ENCODE peak calls at places on chromosomes 4 and X, in six cellular contexts. D, N, U, V, T and S are unnamed samples. For H3K4me1, the result is how much of the 10 kb centered on the place peaks cover.

GRCh38 chr4:36921474-36922220 is 322.9 kb upstream of the NWD2 start:
- DNase-seq in D (no peak), N (no peak), U (peak), V (no peak), T (no peak), S (no peak)

GRCh38 chr4:42371306-42372063 is 25.8 kb upstream of the SHISA3 start:
- DNase-seq in D (no peak), N (no peak), U (peak), V (no peak), T (peak), S (no peak)

GRCh38 chr4:112178731-112179130 is 33.5 kb downstream of the FAM241A start:
- DNase-seq in D (no peak), N (no peak), U (no peak), V (no peak), T (no peak), S (no peak)

GRCh38 chr4:72690782-72691181 is 121.8 kb upstream of the ADAMTS3 start:
- DNase-seq in D (no peak), N (no peak), U (no peak), V (no peak), T (no peak), S (no peak)

GRCh38 chr4:36323801-36324419 is 42.5 kb downstream of the DTHD1 start:
- DNase-seq in D (no peak), N (no peak), U (no peak), V (no peak), T (no peak), S (no peak)

GRCh38 chrX:129980043-129980442 is 2.4 kb upstream of the BCORL1 start:
- DNase-seq in D (peak), N (peak), U (no peak), V (no peak), T (no peak), S (no peak)

GRCh38 chr4:156971168-156971601 is 414 bp downstream of the PDGFC start:
- DNase-seq in D (peak), N (peak), U (no peak), V (peak), T (no peak), S (peak)

GRCh38 chr4:22607382-22607781 is 85.4 kb upstream of the GBA3 start:
- DNase-seq in D (no peak), N (peak), U (peak), V (peak), T (peak), S (no peak)

GRCh38 chr4:157075811-157076577 is at the start of gene GLRB:
- DNase-seq in D (no peak), N (peak), U (peak), V (no peak), T (peak), S (no peak)

GRCh38 chr4:183314806-183315205 is 5.3 kb downstream of the CLDN22 start:
- DNase-seq in D (no peak), N (no peak), U (no peak), V (no peak), T (no peak), S (no peak)

GRCh38 chrX:19964017-19964710 is 26.7 kb downstream of the BCLAF3 start:
- DNase-seq in D (no peak), N (no peak), U (peak), V (no peak), T (no peak), S (no peak)

GRCh38 chr4:186204103-186204559 is 12.8 kb downstream of the CYP4V2 start:
- DNase-seq in D (no peak), N (no peak), U (no peak), V (peak), T (peak), S (no peak)

GRCh38 chr4:48262926-48263325 is 6.7 kb downstream of the TEC start:
- DNase-seq in D (no peak), N (no peak), U (no peak), V (no peak), T (peak), S (no peak)

GRCh38 chrX:20521245-20521644 is 254.5 kb upstream of the RPS6KA3 start:
- DNase-seq in D (no peak), N (no peak), U (peak), V (no peak), T (peak), S (no peak)

GRCh38 chr4:130600706-130601105 is 1504.8 kb downstream of the C4orf33 start:
- DNase-seq in D (no peak), N (no peak), U (no peak), V (no peak), T (no peak), S (no peak)

GRCh38 chr4:120718979-120719566 is 203.5 kb downstream of the PRDM5 start:
- DNase-seq in D (peak), N (no peak), U (peak), V (no peak), T (peak), S (no peak)

GRCh38 chr4:13164783-13165371 is 319.3 kb downstream of the RAB28 start:
- DNase-seq in D (no peak), N (no peak), U (no peak), V (no peak), T (no peak), S (no peak)

GRCh38 chr4:124462954-124463828 is 249.3 kb downstream of the ANKRD50 start:
- DNase-seq in D (no peak), N (no peak), U (no peak), V (no peak), T (no peak), S (no peak)

GRCh38 chrX:18348047-18348446 is 6.4 kb downstream of the SCML2 start:
- DNase-seq in D (no peak), N (no peak), U (peak), V (no peak), T (no peak), S (no peak)

GRCh38 chr4:169263791-169264392 is 6.9 kb downstream of the SH3RF1 start:
- DNase-seq in D (no peak), N (no peak), U (no peak), V (peak), T (no peak), S (no peak)

GRCh38 chr4:161393614-161394013 is 770.2 kb downstream of the FSTL5 start:
- DNase-seq in D (no peak), N (peak), U (no peak), V (no peak), T (no peak), S (no peak)

GRCh38 chr4:84563002-84563401 is 19.9 kb upstream of the CDS1 start:
- DNase-seq in D (no peak), N (no peak), U (peak), V (no peak), T (no peak), S (no peak)

GRCh38 chr4:102492531-102493241 is 8.5 kb upstream of the NFKB1 start:
- DNase-seq in D (no peak), N (no peak), U (peak), V (no peak), T (peak), S (no peak)

GRCh38 chrX:79161655-79162054 is 17.2 kb downstream of the GPR174 start:
- DNase-seq in D (no peak), N (no peak), U (no peak), V (no peak), T (no peak), S (no peak)

GRCh38 chr4:182280439-182281111 is 37.4 kb downstream of the TENM3 start:
- DNase-seq in D (no peak), N (no peak), U (no peak), V (no peak), T (peak), S (no peak)

GRCh38 chr4:8228319-8229250 is 29.5 kb downstream of the SH3TC1 start:
- DNase-seq in D (peak), N (no peak), U (peak), V (peak), T (peak), S (no peak)

GRCh38 chrX:155768036-155768769 is 112.9 kb upstream of the VAMP7 start:
- DNase-seq in D (no peak), N (no peak), U (no peak), V (no peak), T (peak), S (no peak)

GRCh38 chrX:66638591-66639500 is at the start of gene EDA2R:
- DNase-seq in D (peak), N (peak), U (no peak), V (peak), T (peak), S (peak)

GRCh38 chr4:173794662-173795061 is 264.6 kb upstream of the HAND2 start:
- DNase-seq in D (no peak), N (no peak), U (peak), V (no peak), T (peak), S (no peak)

GRCh38 chr4:54225671-54226398 is 3.3 kb upstream of the PDGFRA start:
- DNase-seq in D (peak), N (peak), U (peak), V (no peak), T (no peak), S (no peak)

GRCh38 chr4:109444182-109444844 is 10.7 kb downstream of the SEC24B start:
- DNase-seq in D (no peak), N (no peak), U (no peak), V (no peak), T (no peak), S (no peak)

GRCh38 chr4:87575408-87575807 is 32.9 kb upstream of the DSPP start:
- DNase-seq in D (no peak), N (no peak), U (no peak), V (no peak), T (no peak), S (no peak)

GRCh38 chr4:176387571-176387970 is 67.8 kb downstream of the SPCS3 start:
- DNase-seq in D (no peak), N (no peak), U (peak), V (no peak), T (peak), S (no peak)

GRCh38 chr4:127967141-127967775 is 2.1 kb downstream of the ABHD18 start:
- DNase-seq in D (no peak), N (no peak), U (no peak), V (no peak), T (peak), S (no peak)

GRCh38 chrX:55336176-55336575 is 71.5 kb upstream of the PAGE3 start:
- DNase-seq in D (no peak), N (no peak), U (no peak), V (no peak), T (no peak), S (no peak)

GRCh38 chr4:169158046-169158445 is 112.7 kb downstream of the SH3RF1 start:
- DNase-seq in D (no peak), N (no peak), U (no peak), V (no peak), T (no peak), S (no peak)

GRCh38 chr4:89036535-89036934 is 20.4 kb downstream of the FAM13A start:
- DNase-seq in D (no peak), N (no peak), U (no peak), V (no peak), T (no peak), S (no peak)

GRCh38 chr4:89026542-89026941 is 30.4 kb downstream of the FAM13A start:
- DNase-seq in D (no peak), N (no peak), U (no peak), V (no peak), T (no peak), S (no peak)

GRCh38 chr4:89029591-89029990 is 27.4 kb downstream of the FAM13A start:
- DNase-seq in D (no peak), N (no peak), U (no peak), V (no peak), T (no peak), S (no peak)

GRCh38 chr4:89031272-89031671 is 25.7 kb downstream of the FAM13A start:
- DNase-seq in D (no peak), N (no peak), U (no peak), V (no peak), T (no peak), S (no peak)
- H3K4me1 ChIP-seq in D (under half), N (under half), U (under half), V (under half), T (under half), S (under half)

DNA sequence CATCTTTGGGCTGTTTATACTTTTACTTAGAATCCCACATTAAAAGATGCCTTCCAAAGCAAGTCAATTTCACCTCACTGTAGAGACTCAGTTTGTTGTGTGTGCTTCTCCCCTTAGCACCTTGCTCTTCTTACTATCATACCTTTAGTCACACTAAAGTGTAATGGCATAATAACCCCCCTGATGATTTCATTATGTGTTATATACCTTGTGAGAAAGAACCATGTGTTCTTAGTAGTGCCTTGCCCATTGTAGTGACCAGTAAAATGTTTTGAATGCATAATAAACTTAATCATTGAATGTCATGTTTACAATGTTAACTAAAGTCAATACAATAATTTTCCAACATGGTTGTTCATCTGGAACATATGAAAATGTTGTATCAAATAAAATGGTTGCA is 1621.9 kb downstream of the PCDH7 start:
- DNase-seq in D (no peak), N (no peak), U (no peak), V (no peak), T (no peak), S (no peak)
- H3K4me3 ChIP-seq in D (no peak), N (no peak), U (no peak), V (no peak), T (no peak), S (no peak)

DNA sequence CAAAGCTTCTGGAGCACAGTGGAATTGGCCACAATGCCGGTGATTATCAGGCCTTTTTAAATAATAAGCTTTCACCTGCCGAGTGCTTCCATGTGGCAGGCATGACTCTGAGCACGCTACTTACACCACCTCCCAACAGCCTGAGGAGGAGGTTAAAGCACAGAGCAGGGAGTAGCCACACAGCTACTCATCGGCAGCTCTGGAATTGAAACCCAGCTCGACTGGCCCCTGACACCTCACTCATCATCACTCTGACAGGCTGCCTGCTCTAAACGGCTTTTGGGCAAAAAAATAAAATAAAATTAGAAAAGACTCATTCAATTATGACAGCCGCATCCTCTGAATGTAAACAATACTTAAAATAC is 326.4 kb upstream of the NOCT start:
- DNase-seq in D (no peak), N (no peak), U (no peak), V (no peak), T (peak), S (no peak)
- H3K27ac ChIP-seq in D (no peak), N (no peak), U (no peak), V (no peak), T (peak), S (no peak)

GRCh38 chr4:38137080-38137479 is 176.9 kb downstream of the PTTG2 start:
- DNase-seq in D (no peak), N (no peak), U (no peak), V (no peak), T (no peak), S (no peak)
- H3K4me1 ChIP-seq in D (under half), N (under half), U (under half), V (under half), T (under half), S (under half)

GRCh38 chrX:134628663-134629062 is 29.6 kb downstream of the PLAC1 start:
- DNase-seq in D (no peak), N (no peak), U (no peak), V (no peak), T (no peak), S (no peak)
- H3K4me3 ChIP-seq in D (no peak), N (no peak), U (no peak), V (no peak), T (no peak), S (no peak)

GRCh38 chr4:86443495-86443894 is 83.6 kb upstream of the MAPK10 start:
- DNase-seq in D (no peak), N (no peak), U (no peak), V (no peak), T (no peak), S (no peak)

GRCh38 chr4:86446996-86447395 is 87.1 kb upstream of the MAPK10 start:
- DNase-seq in D (no peak), N (peak), U (no peak), V (no peak), T (no peak), S (no peak)

GRCh38 chr4:86439293-86439692 is 79.4 kb upstream of the MAPK10 start:
- DNase-seq in D (no peak), N (no peak), U (no peak), V (no peak), T (no peak), S (no peak)

GRCh38 chr4:86442881-86443280 is 83.0 kb upstream of the MAPK10 start:
- DNase-seq in D (no peak), N (no peak), U (no peak), V (no peak), T (no peak), S (no peak)

GRCh38 chr4:86441175-86441960 is 81.5 kb upstream of the MAPK10 start:
- DNase-seq in D (no peak), N (no peak), U (peak), V (no peak), T (peak), S (no peak)
- H3K27ac ChIP-seq in D (no peak), N (peak), U (peak), V (no peak), T (no peak), S (no peak)

DNA sequence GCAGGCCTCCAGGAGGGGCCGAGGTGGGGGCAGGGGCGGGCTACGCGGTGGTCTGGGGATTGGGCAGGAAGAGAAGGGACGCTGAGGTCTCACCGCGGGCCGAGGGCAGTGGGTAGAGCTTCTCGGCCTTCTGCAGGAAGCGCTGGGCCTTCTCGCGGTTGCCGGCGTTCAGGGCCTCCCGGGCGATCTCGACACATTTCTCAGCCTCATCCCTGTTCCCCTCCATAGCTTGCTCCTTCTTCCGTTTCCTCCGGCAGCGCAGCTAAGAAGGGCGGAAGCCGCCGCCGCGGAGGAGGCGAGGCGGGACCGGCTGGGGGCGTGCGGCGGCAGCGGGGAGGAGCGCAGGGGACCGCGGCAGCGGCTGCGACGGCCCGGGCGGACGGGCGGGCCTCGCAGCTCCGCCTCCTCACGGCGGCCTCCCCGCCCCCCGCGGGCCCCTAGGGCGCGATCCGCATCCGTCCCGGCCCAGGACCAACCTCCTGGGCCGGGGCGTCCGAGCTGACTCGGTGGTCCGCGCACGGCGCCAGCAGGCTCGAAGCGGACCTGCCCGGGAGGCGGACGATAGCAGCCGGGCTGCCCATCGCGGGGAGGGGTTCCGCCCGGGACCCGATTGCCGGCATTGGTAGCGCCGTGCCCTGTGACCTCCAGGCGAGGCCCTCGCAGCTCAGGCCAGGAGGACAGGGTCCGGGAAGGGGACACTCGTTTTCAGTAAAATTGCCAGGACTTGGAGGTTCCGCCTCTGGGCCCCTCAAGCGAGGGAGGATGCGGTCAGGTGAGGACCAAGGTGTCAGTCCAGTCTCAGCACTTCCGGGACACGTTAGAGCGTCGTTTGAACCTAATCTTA is at the start of gene DNAJB14:
- DNase-seq in D (peak), N (peak), U (peak), V (peak), T (peak), S (peak)
- H3K4me1 ChIP-seq in D (under half), N (under half), U (under half), V (under half), T (under half), S (under half)

GRCh38 chr4:153651041-153651960 is 32.8 kb upstream of the TLR2 start:
- DNase-seq in D (no peak), N (no peak), U (peak), V (peak), T (no peak), S (peak)
- H3K4me3 ChIP-seq in D (no peak), N (no peak), U (peak), V (no peak), T (no peak), S (no peak)